ENCODE peak calls at places on chromosomes 11 and 22, in five cellular contexts. One of them, this sample, is unnamed.

GRCh38 chr11:124194696-124195418 is 11.7 kb downstream of the OR10D3 start:
- DNase-seq in HFF-Myc: peak
- DNase-seq in cardiac muscle cell: peak
- DNase-seq in mammary epithelial cell: peak
- DNase-seq in astrocyte: peak
- DNase-seq in this sample: peak

GRCh38 chr11:47330002-47330911 is 22.2 kb downstream of the MYBPC3 start:
- DNase-seq in HFF-Myc: no peak
- DNase-seq in cardiac muscle cell: peak
- DNase-seq in mammary epithelial cell: no peak
- DNase-seq in astrocyte: no peak
- DNase-seq in this sample: peak

GRCh38 chr22:24427500-24428164 is at the start of gene ADORA2A:
- DNase-seq in HFF-Myc: no peak
- DNase-seq in cardiac muscle cell: no peak
- DNase-seq in mammary epithelial cell: no peak
- DNase-seq in astrocyte: no peak
- DNase-seq in this sample: no peak

GRCh38 chr22:29917052-29917902 is 34.3 kb downstream of the MTMR3 start:
- DNase-seq in HFF-Myc: no peak
- DNase-seq in cardiac muscle cell: peak
- DNase-seq in mammary epithelial cell: no peak
- DNase-seq in astrocyte: no peak
- DNase-seq in this sample: peak

GRCh38 chr11:125585486-125585885 is 7.2 kb upstream of the STT3A start:
- DNase-seq in HFF-Myc: no peak
- DNase-seq in cardiac muscle cell: no peak
- DNase-seq in mammary epithelial cell: no peak
- DNase-seq in astrocyte: no peak
- DNase-seq in this sample: no peak

GRCh38 chr11:16938061-16938460 is 76.2 kb downstream of the PLEKHA7 start:
- DNase-seq in HFF-Myc: no peak
- DNase-seq in cardiac muscle cell: no peak
- DNase-seq in mammary epithelial cell: no peak
- DNase-seq in astrocyte: no peak
- DNase-seq in this sample: no peak

GRCh38 chr22:44455151-44455962 is 42.7 kb downstream of the RTL6 start:
- DNase-seq in HFF-Myc: no peak
- DNase-seq in cardiac muscle cell: no peak
- DNase-seq in mammary epithelial cell: no peak
- DNase-seq in astrocyte: no peak
- DNase-seq in this sample: peak

GRCh38 chr11:68927280-68928107 is 23.8 kb downstream of the IGHMBP2 start:
- DNase-seq in HFF-Myc: no peak
- DNase-seq in cardiac muscle cell: peak
- DNase-seq in mammary epithelial cell: no peak
- DNase-seq in astrocyte: no peak
- DNase-seq in this sample: no peak

GRCh38 chr22:17575681-17576080 is 12.4 kb downstream of the SLC25A18 start:
- DNase-seq in HFF-Myc: no peak
- DNase-seq in cardiac muscle cell: no peak
- DNase-seq in mammary epithelial cell: no peak
- DNase-seq in astrocyte: no peak
- DNase-seq in this sample: no peak

GRCh38 chr11:56396047-56396446 is 16.4 kb upstream of the OR5AL1 start:
- DNase-seq in HFF-Myc: no peak
- DNase-seq in cardiac muscle cell: no peak
- DNase-seq in mammary epithelial cell: no peak
- DNase-seq in astrocyte: no peak
- DNase-seq in this sample: no peak

GRCh38 chr22:27435839-27436581 is 365.5 kb downstream of the MN1 start:
- DNase-seq in HFF-Myc: peak
- DNase-seq in cardiac muscle cell: peak
- DNase-seq in mammary epithelial cell: no peak
- DNase-seq in astrocyte: peak
- DNase-seq in this sample: no peak

GRCh38 chr22:48546653-48547424 is 1280.8 kb downstream of the BRD1 start:
- DNase-seq in HFF-Myc: no peak
- DNase-seq in cardiac muscle cell: no peak
- DNase-seq in mammary epithelial cell: no peak
- DNase-seq in astrocyte: no peak
- DNase-seq in this sample: no peak

GRCh38 chr11:111045874-111046273 is 199.7 kb upstream of the POU2AF2 start:
- DNase-seq in HFF-Myc: no peak
- DNase-seq in cardiac muscle cell: no peak
- DNase-seq in mammary epithelial cell: no peak
- DNase-seq in astrocyte: no peak
- DNase-seq in this sample: no peak

GRCh38 chr22:28940441-28940840 is 57.1 kb downstream of the ZNRF3 start:
- DNase-seq in HFF-Myc: no peak
- DNase-seq in cardiac muscle cell: no peak
- DNase-seq in mammary epithelial cell: no peak
- DNase-seq in astrocyte: no peak
- DNase-seq in this sample: no peak

GRCh38 chr11:100562102-100562501 is 125.0 kb upstream of the ARHGAP42 start:
- DNase-seq in HFF-Myc: peak
- DNase-seq in cardiac muscle cell: peak
- DNase-seq in mammary epithelial cell: peak
- DNase-seq in astrocyte: peak
- DNase-seq in this sample: peak

GRCh38 chr11:134342572-134343340 is 11.0 kb downstream of the GLB1L2 start:
- DNase-seq in HFF-Myc: no peak
- DNase-seq in cardiac muscle cell: no peak
- DNase-seq in mammary epithelial cell: no peak
- DNase-seq in astrocyte: no peak
- DNase-seq in this sample: no peak

GRCh38 chr11:80162387-80162786 is 721.6 kb upstream of the TENM4 start:
- DNase-seq in HFF-Myc: no peak
- DNase-seq in cardiac muscle cell: no peak
- DNase-seq in mammary epithelial cell: no peak
- DNase-seq in astrocyte: no peak
- DNase-seq in this sample: no peak

GRCh38 chr11:581752-582151 is 5.5 kb downstream of the PHRF1 start:
- DNase-seq in HFF-Myc: no peak
- DNase-seq in cardiac muscle cell: no peak
- DNase-seq in mammary epithelial cell: no peak
- DNase-seq in astrocyte: no peak
- DNase-seq in this sample: no peak

GRCh38 chr22:39943366-39943765 is 16.8 kb upstream of the TMA7B start:
- DNase-seq in HFF-Myc: no peak
- DNase-seq in cardiac muscle cell: no peak
- DNase-seq in mammary epithelial cell: no peak
- DNase-seq in astrocyte: no peak
- DNase-seq in this sample: no peak

GRCh38 chr11:47412152-47412746 is 3.9 kb downstream of the SLC39A13 start:
- DNase-seq in HFF-Myc: no peak
- DNase-seq in cardiac muscle cell: peak
- DNase-seq in mammary epithelial cell: no peak
- DNase-seq in astrocyte: no peak
- DNase-seq in this sample: peak

GRCh38 chr11:123543796-123544195 is 110.6 kb downstream of the SCN3B start:
- DNase-seq in HFF-Myc: no peak
- DNase-seq in cardiac muscle cell: peak
- DNase-seq in mammary epithelial cell: peak
- DNase-seq in astrocyte: peak
- DNase-seq in this sample: peak

GRCh38 chr11:70073881-70074371 is 4.2 kb upstream of the ANO1 start:
- DNase-seq in HFF-Myc: no peak
- DNase-seq in cardiac muscle cell: peak
- DNase-seq in mammary epithelial cell: peak
- DNase-seq in astrocyte: peak
- DNase-seq in this sample: no peak

GRCh38 chr11:115222218-115222862 is 281.9 kb downstream of the CADM1 start:
- DNase-seq in HFF-Myc: peak
- DNase-seq in cardiac muscle cell: peak
- DNase-seq in mammary epithelial cell: peak
- DNase-seq in astrocyte: peak
- DNase-seq in this sample: peak

GRCh38 chr11:114317738-114318137 is 21.5 kb downstream of the NNMT start:
- DNase-seq in HFF-Myc: no peak
- DNase-seq in cardiac muscle cell: peak
- DNase-seq in mammary epithelial cell: no peak
- DNase-seq in astrocyte: no peak
- DNase-seq in this sample: peak

GRCh38 chr11:114280696-114281095 is 15.5 kb upstream of the NNMT start:
- DNase-seq in HFF-Myc: peak
- DNase-seq in cardiac muscle cell: peak
- DNase-seq in mammary epithelial cell: peak
- DNase-seq in astrocyte: peak
- DNase-seq in this sample: peak

DNA sequence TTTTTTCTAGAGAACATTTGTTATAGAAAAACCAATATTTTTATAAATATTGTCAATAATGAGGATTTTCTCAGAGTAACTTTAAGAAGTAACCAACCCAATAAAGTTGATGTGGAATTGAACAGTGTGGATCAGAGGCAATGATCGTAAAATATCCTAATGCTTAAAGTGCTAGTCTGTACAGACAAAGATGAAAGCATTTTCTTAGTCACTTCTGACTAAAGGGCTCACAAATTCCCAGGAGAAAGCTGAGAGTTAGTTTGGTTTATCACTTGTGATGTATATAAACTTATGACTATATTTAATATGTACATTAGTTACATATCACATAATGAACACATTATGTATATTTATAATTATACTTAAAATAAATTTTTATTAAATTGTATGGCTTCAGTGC is 25.4 kb upstream of the DDI1 start:
- DNase-seq in HFF-Myc: no peak
- DNase-seq in cardiac muscle cell: peak
- DNase-seq in mammary epithelial cell: no peak
- DNase-seq in astrocyte: no peak
- DNase-seq in this sample: no peak
- TF ChIP-seq CTCF in HFF-Myc: no peak
- TF ChIP-seq CTCF in cardiac muscle cell: no peak
- TF ChIP-seq CTCF in mammary epithelial cell: no peak
- TF ChIP-seq CTCF in astrocyte: no peak
- TF ChIP-seq CTCF in this sample: no peak

GRCh38 chr11:75563978-75564552 is 2.0 kb downstream of the SERPINH1 start:
- DNase-seq in HFF-Myc: peak
- DNase-seq in cardiac muscle cell: peak
- DNase-seq in mammary epithelial cell: peak
- DNase-seq in astrocyte: peak
- DNase-seq in this sample: peak
- TF ChIP-seq CTCF in HFF-Myc: peak
- TF ChIP-seq CTCF in cardiac muscle cell: peak
- TF ChIP-seq CTCF in mammary epithelial cell: peak
- TF ChIP-seq CTCF in astrocyte: peak
- TF ChIP-seq CTCF in this sample: peak

DNA sequence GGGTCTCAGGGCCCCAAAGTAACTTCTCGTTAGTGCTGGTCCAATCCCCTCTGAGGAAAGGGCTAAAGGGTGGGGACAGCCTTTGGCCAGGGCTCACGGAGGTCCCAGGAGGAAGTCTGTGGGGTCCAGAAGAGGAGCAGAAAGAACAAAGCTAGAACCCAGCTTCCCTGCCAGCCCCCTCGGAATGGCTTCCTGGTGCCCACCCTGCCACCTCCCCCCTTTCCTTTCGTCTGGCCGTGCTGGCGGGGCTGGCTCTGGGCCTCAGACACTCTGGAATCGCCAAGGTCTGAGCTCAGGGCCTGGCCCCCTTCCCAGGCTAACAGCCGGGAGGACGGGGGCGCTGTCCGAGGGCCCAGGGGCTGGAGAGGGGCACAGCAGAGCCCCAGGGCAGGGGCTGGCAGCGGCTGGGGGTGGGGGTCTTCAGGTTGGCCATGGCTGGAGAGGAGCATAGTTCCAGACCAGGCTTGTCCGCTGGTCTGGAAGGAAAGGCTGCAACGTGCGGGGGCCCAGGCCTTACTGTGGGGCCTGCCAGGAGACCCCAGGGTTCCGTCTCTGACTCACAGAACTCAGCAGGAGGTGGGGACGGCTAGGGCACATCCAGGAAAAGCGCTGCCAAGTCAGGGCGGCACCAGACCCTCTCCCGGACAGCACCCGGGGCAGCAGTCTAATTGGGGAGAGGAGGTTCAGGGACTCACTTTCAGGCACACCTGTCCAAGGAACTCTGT is 788 bp upstream of the LTBP3 start:
- DNase-seq in HFF-Myc: no peak
- DNase-seq in cardiac muscle cell: peak
- DNase-seq in mammary epithelial cell: no peak
- DNase-seq in astrocyte: peak
- DNase-seq in this sample: peak
- TF ChIP-seq CTCF in HFF-Myc: no peak
- TF ChIP-seq CTCF in cardiac muscle cell: peak
- TF ChIP-seq CTCF in mammary epithelial cell: no peak
- TF ChIP-seq CTCF in astrocyte: no peak
- TF ChIP-seq CTCF in this sample: no peak

DNA sequence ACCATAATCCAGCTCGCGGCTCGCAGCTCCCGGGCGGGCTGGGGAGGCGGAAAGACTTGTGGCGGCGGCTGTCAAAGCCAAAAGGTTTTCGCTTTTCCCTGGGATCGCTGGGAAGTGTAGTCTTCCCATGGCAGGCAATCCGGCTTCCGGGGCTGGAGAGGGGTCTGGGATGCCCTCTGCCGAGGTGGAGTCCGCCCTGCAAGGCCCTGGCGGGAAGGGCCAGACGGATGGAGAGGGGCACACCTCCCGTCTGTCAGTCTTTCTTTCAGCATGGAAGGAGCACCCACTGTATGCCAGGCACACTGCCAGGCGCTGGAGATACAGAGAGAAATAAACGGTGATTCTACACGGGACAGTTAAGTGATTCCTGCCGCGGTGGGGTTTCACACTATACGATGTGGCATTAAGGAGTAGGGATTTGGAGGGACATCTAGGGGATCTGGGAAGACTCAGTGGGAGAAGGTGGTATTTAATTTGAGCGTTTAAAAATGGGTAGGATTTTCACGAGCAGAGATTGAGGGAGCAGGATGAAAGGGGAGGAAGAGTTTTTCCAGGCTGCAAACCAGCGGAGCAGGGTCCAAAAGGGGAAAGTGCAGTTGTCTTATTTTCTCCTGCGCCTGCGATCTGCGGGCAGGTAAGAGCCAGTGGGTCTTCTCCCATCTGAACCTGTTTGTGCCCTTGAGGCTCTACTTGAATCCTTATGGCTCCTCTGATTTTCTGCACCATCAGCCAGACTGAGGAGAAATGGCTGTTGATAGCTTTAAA is at the start of gene BACE1:
- DNase-seq in HFF-Myc: peak
- DNase-seq in cardiac muscle cell: peak
- DNase-seq in mammary epithelial cell: peak
- DNase-seq in astrocyte: peak
- DNase-seq in this sample: peak
- TF ChIP-seq CTCF in HFF-Myc: peak
- TF ChIP-seq CTCF in cardiac muscle cell: peak
- TF ChIP-seq CTCF in mammary epithelial cell: peak
- TF ChIP-seq CTCF in astrocyte: no peak
- TF ChIP-seq CTCF in this sample: no peak